ENCODE peak calls at places on chromosomes 2 and 18, in seven cellular contexts. One of them, this sample, is unnamed.

GRCh38 chr18:38654966-38655365 is 1089.4 kb upstream of the CELF4 start:
- DNase-seq in neural crest cell: no peak
- DNase-seq in CD4-positive, alpha-beta T cell: no peak
- DNase-seq in PC-3: no peak
- DNase-seq in left ventricle myocardium inferior: no peak
- DNase-seq in heart right ventricle: no peak
- DNase-seq in OCI-LY7: no peak
- DNase-seq in this sample: no peak

GRCh38 chr18:8866679-8867078 is 161.3 kb downstream of the MTCL1 start:
- DNase-seq in left ventricle myocardium inferior: no peak
- DNase-seq in OCI-LY7: no peak
- DNase-seq in CD4-positive, alpha-beta T cell: no peak
- DNase-seq in heart right ventricle: no peak
- DNase-seq in PC-3: no peak
- DNase-seq in neural crest cell: no peak
- DNase-seq in this sample: no peak

GRCh38 chr2:234823877-234824376 is 127.9 kb upstream of the SH3BP4 start:
- DNase-seq in CD4-positive, alpha-beta T cell: no peak
- DNase-seq in PC-3: peak; percentile 92
- DNase-seq in neural crest cell: no peak
- DNase-seq in heart right ventricle: no peak
- DNase-seq in left ventricle myocardium inferior: no peak
- DNase-seq in OCI-LY7: no peak
- DNase-seq in this sample: peak; percentile 48

GRCh38 chr2:71505086-71505769 is 51.9 kb downstream of the DYSF start:
- DNase-seq in PC-3: no peak
- DNase-seq in left ventricle myocardium inferior: peak; percentile 51
- DNase-seq in heart right ventricle: peak; percentile 52
- DNase-seq in neural crest cell: no peak
- DNase-seq in OCI-LY7: no peak
- DNase-seq in CD4-positive, alpha-beta T cell: no peak
- DNase-seq in this sample: peak; percentile 51

GRCh38 chr2:232444409-232445148 is 11.4 kb upstream of the ALPI start:
- DNase-seq in left ventricle myocardium inferior: peak; percentile 17
- DNase-seq in CD4-positive, alpha-beta T cell: peak; percentile 44
- DNase-seq in neural crest cell: peak; percentile 65
- DNase-seq in heart right ventricle: no peak
- DNase-seq in OCI-LY7: peak; percentile 78
- DNase-seq in PC-3: peak; percentile 80
- DNase-seq in this sample: no peak

GRCh38 chr2:29238497-29238896 is 123.3 kb downstream of the CLIP4 start:
- DNase-seq in left ventricle myocardium inferior: no peak
- DNase-seq in OCI-LY7: peak; percentile 9
- DNase-seq in CD4-positive, alpha-beta T cell: no peak
- DNase-seq in neural crest cell: no peak
- DNase-seq in heart right ventricle: no peak
- DNase-seq in PC-3: peak; percentile 71
- DNase-seq in this sample: no peak

GRCh38 chr2:127115471-127116199 is 8.7 kb upstream of the BIN1 start:
- DNase-seq in neural crest cell: no peak
- DNase-seq in left ventricle myocardium inferior: no peak
- DNase-seq in CD4-positive, alpha-beta T cell: no peak
- DNase-seq in PC-3: no peak
- DNase-seq in OCI-LY7: no peak
- DNase-seq in heart right ventricle: no peak
- DNase-seq in this sample: no peak

GRCh38 chr2:234550511-234551107 is 53.7 kb upstream of the ARL4C start:
- DNase-seq in heart right ventricle: peak; percentile 48
- DNase-seq in left ventricle myocardium inferior: peak; percentile 23
- DNase-seq in CD4-positive, alpha-beta T cell: peak; percentile 30
- DNase-seq in PC-3: peak; percentile 79
- DNase-seq in OCI-LY7: peak; percentile 72
- DNase-seq in neural crest cell: peak; percentile 56
- DNase-seq in this sample: peak; percentile 52

GRCh38 chr18:44342167-44342566 is 338.5 kb upstream of the SETBP1 start:
- DNase-seq in OCI-LY7: no peak
- DNase-seq in left ventricle myocardium inferior: no peak
- DNase-seq in heart right ventricle: no peak
- DNase-seq in neural crest cell: no peak
- DNase-seq in PC-3: peak; percentile 62
- DNase-seq in CD4-positive, alpha-beta T cell: no peak
- DNase-seq in this sample: no peak

GRCh38 chr2:152646775-152647174 is 70.5 kb downstream of the PRPF40A start:
- DNase-seq in OCI-LY7: no peak
- DNase-seq in PC-3: peak; percentile 88
- DNase-seq in heart right ventricle: no peak
- DNase-seq in CD4-positive, alpha-beta T cell: no peak
- DNase-seq in left ventricle myocardium inferior: no peak
- DNase-seq in neural crest cell: no peak
- DNase-seq in this sample: no peak

GRCh38 chr18:36934884-36935283 is 106.0 kb downstream of the KIAA1328 start:
- DNase-seq in OCI-LY7: no peak
- DNase-seq in CD4-positive, alpha-beta T cell: no peak
- DNase-seq in heart right ventricle: no peak
- DNase-seq in PC-3: peak; percentile 34
- DNase-seq in left ventricle myocardium inferior: no peak
- DNase-seq in neural crest cell: no peak
- DNase-seq in this sample: no peak

GRCh38 chr18:3655637-3656050 is 205.7 kb downstream of the TGIF1 start:
- DNase-seq in CD4-positive, alpha-beta T cell: no peak
- DNase-seq in heart right ventricle: no peak
- DNase-seq in OCI-LY7: no peak
- DNase-seq in neural crest cell: no peak
- DNase-seq in PC-3: no peak
- DNase-seq in left ventricle myocardium inferior: no peak
- DNase-seq in this sample: no peak

GRCh38 chr18:74596959-74597661 is 560 bp upstream of the ZNF407 start:
- DNase-seq in PC-3: no peak
- DNase-seq in neural crest cell: peak; percentile 52
- DNase-seq in left ventricle myocardium inferior: peak; percentile 76
- DNase-seq in heart right ventricle: peak; percentile 73
- DNase-seq in CD4-positive, alpha-beta T cell: peak; percentile 57
- DNase-seq in OCI-LY7: peak; percentile 60
- DNase-seq in this sample: peak; percentile 78

GRCh38 chr2:17830053-17831034 is 14.1 kb downstream of the MSGN1 start:
- DNase-seq in heart right ventricle: peak; percentile 83
- DNase-seq in OCI-LY7: peak; percentile 8
- DNase-seq in neural crest cell: peak; percentile 89
- DNase-seq in CD4-positive, alpha-beta T cell: no peak
- DNase-seq in PC-3: peak; percentile 34
- DNase-seq in left ventricle myocardium inferior: peak; percentile 79
- DNase-seq in this sample: peak; percentile 72

GRCh38 chr2:84832772-84833461 is 48.0 kb downstream of the TRABD2A start:
- DNase-seq in heart right ventricle: no peak
- DNase-seq in OCI-LY7: peak; percentile 43
- DNase-seq in PC-3: no peak
- DNase-seq in neural crest cell: no peak
- DNase-seq in left ventricle myocardium inferior: peak; percentile 18
- DNase-seq in CD4-positive, alpha-beta T cell: no peak
- DNase-seq in this sample: peak; percentile 28

GRCh38 chr2:84830758-84831500 is 50.0 kb downstream of the TRABD2A start:
- DNase-seq in OCI-LY7: no peak
- DNase-seq in PC-3: no peak
- DNase-seq in heart right ventricle: no peak
- DNase-seq in left ventricle myocardium inferior: no peak
- DNase-seq in CD4-positive, alpha-beta T cell: no peak
- DNase-seq in neural crest cell: no peak
- DNase-seq in this sample: no peak

GRCh38 chr2:84830095-84830494 is 50.8 kb downstream of the TRABD2A start:
- DNase-seq in PC-3: no peak
- DNase-seq in left ventricle myocardium inferior: peak; percentile 26
- DNase-seq in neural crest cell: no peak
- DNase-seq in CD4-positive, alpha-beta T cell: no peak
- DNase-seq in OCI-LY7: no peak
- DNase-seq in heart right ventricle: peak; percentile 46
- DNase-seq in this sample: peak; percentile 73

GRCh38 chr2:84827978-84828575 is 52.8 kb downstream of the TRABD2A start:
- DNase-seq in CD4-positive, alpha-beta T cell: no peak
- DNase-seq in OCI-LY7: no peak
- DNase-seq in left ventricle myocardium inferior: no peak
- DNase-seq in heart right ventricle: no peak
- DNase-seq in PC-3: no peak
- DNase-seq in neural crest cell: no peak
- DNase-seq in this sample: no peak

GRCh38 chr2:84829693-84830092 is 51.2 kb downstream of the TRABD2A start:
- DNase-seq in neural crest cell: no peak
- DNase-seq in heart right ventricle: no peak
- DNase-seq in left ventricle myocardium inferior: no peak
- DNase-seq in CD4-positive, alpha-beta T cell: no peak
- DNase-seq in PC-3: no peak
- DNase-seq in OCI-LY7: no peak
- DNase-seq in this sample: no peak
- TF ChIP-seq CTCF in neural crest cell: no peak
- TF ChIP-seq CTCF in heart right ventricle: no peak
- TF ChIP-seq CTCF in left ventricle myocardium inferior: no peak
- TF ChIP-seq CTCF in CD4-positive, alpha-beta T cell: no peak
- TF ChIP-seq CTCF in PC-3: no peak
- TF ChIP-seq CTCF in OCI-LY7: no peak
- TF ChIP-seq CTCF in this sample: no peak

GRCh38 chr2:196336715-196337617 is 165.6 kb upstream of the STK17B start:
- DNase-seq in heart right ventricle: no peak
- DNase-seq in left ventricle myocardium inferior: no peak
- DNase-seq in PC-3: peak; percentile 70
- DNase-seq in neural crest cell: no peak
- DNase-seq in CD4-positive, alpha-beta T cell: no peak
- DNase-seq in OCI-LY7: peak; percentile 49
- DNase-seq in this sample: no peak
- TF ChIP-seq CTCF in heart right ventricle: peak; percentile 62
- TF ChIP-seq CTCF in left ventricle myocardium inferior: peak; percentile 54
- TF ChIP-seq CTCF in PC-3: peak; percentile 42
- TF ChIP-seq CTCF in neural crest cell: peak; percentile 78
- TF ChIP-seq CTCF in CD4-positive, alpha-beta T cell: peak; percentile 71
- TF ChIP-seq CTCF in OCI-LY7: peak; percentile 74
- TF ChIP-seq CTCF in this sample: peak; percentile 62

GRCh38 chr2:233446616-233447305 is 92.5 kb downstream of the DGKD start:
- DNase-seq in neural crest cell: no peak
- DNase-seq in CD4-positive, alpha-beta T cell: no peak
- DNase-seq in left ventricle myocardium inferior: no peak
- DNase-seq in heart right ventricle: no peak
- DNase-seq in PC-3: no peak
- DNase-seq in OCI-LY7: no peak
- DNase-seq in this sample: no peak

GRCh38 chr2:233448565-233448964 is 94.3 kb downstream of the DGKD start:
- DNase-seq in OCI-LY7: no peak
- DNase-seq in left ventricle myocardium inferior: no peak
- DNase-seq in PC-3: no peak
- DNase-seq in neural crest cell: no peak
- DNase-seq in CD4-positive, alpha-beta T cell: no peak
- DNase-seq in heart right ventricle: no peak
- DNase-seq in this sample: no peak

GRCh38 chr2:233447506-233448219 is 93.4 kb downstream of the DGKD start:
- DNase-seq in left ventricle myocardium inferior: no peak
- DNase-seq in PC-3: no peak
- DNase-seq in CD4-positive, alpha-beta T cell: no peak
- DNase-seq in heart right ventricle: no peak
- DNase-seq in neural crest cell: no peak
- DNase-seq in OCI-LY7: no peak
- DNase-seq in this sample: no peak

GRCh38 chr2:233449071-233449901 is 95.0 kb downstream of the DGKD start:
- DNase-seq in neural crest cell: peak; percentile 61
- DNase-seq in left ventricle myocardium inferior: no peak
- DNase-seq in OCI-LY7: no peak
- DNase-seq in heart right ventricle: no peak
- DNase-seq in CD4-positive, alpha-beta T cell: no peak
- DNase-seq in PC-3: peak; percentile 53
- DNase-seq in this sample: no peak

GRCh38 chr2:233448220-233448559 is 93.9 kb downstream of the DGKD start:
- DNase-seq in CD4-positive, alpha-beta T cell: no peak
- DNase-seq in left ventricle myocardium inferior: no peak
- DNase-seq in OCI-LY7: peak; percentile 48
- DNase-seq in neural crest cell: no peak
- DNase-seq in heart right ventricle: no peak
- DNase-seq in PC-3: peak; percentile 17
- DNase-seq in this sample: no peak
- TF ChIP-seq CTCF in CD4-positive, alpha-beta T cell: no peak
- TF ChIP-seq CTCF in left ventricle myocardium inferior: peak; percentile 13
- TF ChIP-seq CTCF in OCI-LY7: peak; percentile 67
- TF ChIP-seq CTCF in neural crest cell: peak; percentile 28
- TF ChIP-seq CTCF in heart right ventricle: peak; percentile 15
- TF ChIP-seq CTCF in PC-3: peak; percentile 50
- TF ChIP-seq CTCF in this sample: no peak

GRCh38 chr2:24863636-24864035 is 56.4 kb downstream of the ADCY3 start:
- DNase-seq in left ventricle myocardium inferior: no peak
- DNase-seq in heart right ventricle: no peak
- DNase-seq in CD4-positive, alpha-beta T cell: no peak
- DNase-seq in neural crest cell: no peak
- DNase-seq in OCI-LY7: no peak
- DNase-seq in PC-3: no peak
- DNase-seq in this sample: no peak
- TF ChIP-seq CTCF in left ventricle myocardium inferior: no peak
- TF ChIP-seq CTCF in heart right ventricle: no peak
- TF ChIP-seq CTCF in CD4-positive, alpha-beta T cell: no peak
- TF ChIP-seq CTCF in neural crest cell: no peak
- TF ChIP-seq CTCF in OCI-LY7: no peak
- TF ChIP-seq CTCF in PC-3: no peak
- TF ChIP-seq CTCF in this sample: no peak

DNA sequence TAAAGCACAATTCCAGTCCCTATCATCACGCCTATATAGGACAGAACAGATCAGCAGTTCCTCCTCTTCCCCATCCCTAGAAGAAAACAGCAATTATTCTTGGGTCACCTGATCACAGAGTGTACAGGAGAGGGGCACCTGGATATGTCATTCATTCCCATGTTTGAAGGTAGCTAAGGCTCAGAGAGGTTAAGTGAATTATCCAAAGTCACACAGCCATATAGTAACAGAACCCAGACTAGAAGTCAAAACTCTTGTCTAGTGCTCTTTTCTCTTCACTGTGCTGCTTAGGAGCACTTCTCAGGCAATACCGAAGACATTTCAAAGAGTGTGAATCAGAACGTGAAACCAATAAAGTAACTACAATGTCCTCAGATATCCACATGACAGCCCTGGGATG is 93.0 kb upstream of the ATL2 start:
- DNase-seq in CD4-positive, alpha-beta T cell: no peak
- DNase-seq in heart right ventricle: no peak
- DNase-seq in left ventricle myocardium inferior: no peak
- DNase-seq in PC-3: no peak
- DNase-seq in OCI-LY7: no peak
- DNase-seq in neural crest cell: no peak
- DNase-seq in this sample: no peak
- TF ChIP-seq CTCF in CD4-positive, alpha-beta T cell: no peak
- TF ChIP-seq CTCF in heart right ventricle: no peak
- TF ChIP-seq CTCF in left ventricle myocardium inferior: no peak
- TF ChIP-seq CTCF in PC-3: no peak
- TF ChIP-seq CTCF in OCI-LY7: no peak
- TF ChIP-seq CTCF in neural crest cell: no peak
- TF ChIP-seq CTCF in this sample: no peak

This sample was measured in heart left ventricle.